ENCODE peak calls at places on chromosomes 12 and 14, in nine cellular contexts. A is frontal cortex; N is stimulated activated CD4-positive, alpha-beta T cell treated with anti-CD3 and anti-CD28 coated beads, Interleukin-1b, Interleukin-23, amount 100 ng/mL, for 48 hours; K is dorsolateral prefrontal cortex; T is adipocyte; C is mesendoderm; V is nephron progenitor cell; X is HEK293T; R is dermis blood vessel endothelial cell. D is an unnamed sample.

GRCh38 chr12:85186236-85186635 is 93.8 kb upstream of the ALX1 start:
- DNase-seq in A (no peak), N (no peak), K (no peak), T (no peak), C (no peak), V (no peak), X (no peak), R (no peak), D (no peak)

GRCh38 chr14:35385042-35385839 is 19.3 kb downstream of the NFKBIA start:
- DNase-seq in A (peak; percentile 55), N (no peak), K (peak; percentile 62), T (peak; percentile 92), C (no peak), V (no peak), X (no peak), R (no peak), D (peak; percentile 94)

GRCh38 chr14:77864580-77864979 is 64.7 kb downstream of the ADCK1 start:
- DNase-seq in A (no peak), N (no peak), K (no peak), T (no peak), C (no peak), V (no peak), X (no peak), R (no peak), D (no peak)

GRCh38 chr12:78403681-78404080 is 460.9 kb upstream of the SYT1 start:
- DNase-seq in A (no peak), N (no peak), K (no peak), T (peak; percentile 46), C (no peak), V (no peak), X (no peak), R (no peak), D (peak; percentile 50)

GRCh38 chr12:75759842-75760260 is 248.4 kb upstream of the KRR1 start:
- DNase-seq in A (no peak), N (no peak), K (no peak), T (peak; percentile 61), C (no peak), V (no peak), X (no peak), R (no peak), D (peak; percentile 86)

GRCh38 chr12:123478762-123479161 is 20.8 kb downstream of the SNRNP35 start:
- DNase-seq in A (peak; percentile 56), N (no peak), K (peak; percentile 67), T (no peak), C (no peak), V (no peak), X (no peak), R (peak; percentile 91), D (peak; percentile 32)

GRCh38 chr14:106318700-106319099 is 792.3 kb downstream of the TMEM121 start:
- DNase-seq in A (no peak), N (peak; percentile 70), K (no peak), T (no peak), C (no peak), V (no peak), X (no peak), R (no peak), D (no peak)

GRCh38 chr12:14393736-14394135 is 28.3 kb downstream of the ATF7IP start:
- DNase-seq in A (no peak), N (no peak), K (no peak), T (no peak), C (no peak), V (no peak), X (no peak), R (peak; percentile 38), D (peak; percentile 46)

GRCh38 chr14:89720741-89721315 is 233.7 kb downstream of the EFCAB11 start:
- DNase-seq in A (no peak), N (peak; percentile 71), K (no peak), T (no peak), C (no peak), V (no peak), X (no peak), R (peak; percentile 12), D (no peak)

GRCh38 chr12:337039-337438 is 52.1 kb downstream of the KDM5A start:
- DNase-seq in A (no peak), N (no peak), K (no peak), T (no peak), C (no peak), V (no peak), X (no peak), R (no peak), D (no peak)

GRCh38 chr14:104869669-104870367 is 4.8 kb downstream of the CEP170B start:
- DNase-seq in A (no peak), N (no peak), K (no peak), T (no peak), C (no peak), V (no peak), X (no peak), R (no peak), D (no peak)

GRCh38 chr14:89625208-89625987 is 208.4 kb upstream of the FOXN3 start:
- DNase-seq in A (no peak), N (no peak), K (no peak), T (no peak), C (no peak), V (no peak), X (no peak), R (peak; percentile 52), D (no peak)

GRCh38 chr12:86513206-86513605 is 257.0 kb upstream of the MGAT4C start:
- DNase-seq in A (no peak), N (no peak), K (no peak), T (peak; percentile 85), C (no peak), V (no peak), X (no peak), R (no peak), D (no peak)

GRCh38 chr14:20327005-20327869 is 5.8 kb downstream of the CCNB1IP1 start:
- DNase-seq in A (peak; percentile 36), N (no peak), K (no peak), T (peak; percentile 90), C (peak; percentile 68), V (no peak), X (peak; percentile 35), R (peak; percentile 82), D (peak; percentile 78)

GRCh38 chr14:77043984-77044485 is 15.5 kb upstream of the IRF2BPL start:
- DNase-seq in A (no peak), N (no peak), K (no peak), T (peak; percentile 46), C (peak; percentile 51), V (no peak), X (no peak), R (no peak), D (peak; percentile 31)

GRCh38 chr12:79183946-79184345 is 319.4 kb downstream of the SYT1 start:
- DNase-seq in A (no peak), N (no peak), K (no peak), T (no peak), C (no peak), V (no peak), X (no peak), R (peak; percentile 95), D (no peak)

GRCh38 chr12:94560416-94561221 is 89.7 kb downstream of the TMCC3 start:
- DNase-seq in A (no peak), N (peak; percentile 44), K (peak; percentile 53), T (peak; percentile 21), C (peak; percentile 81), V (no peak), X (no peak), R (peak; percentile 80), D (peak; percentile 53)

GRCh38 chr14:83548061-83548839 is 1981.7 kb upstream of the FLRT2 start:
- DNase-seq in A (no peak), N (no peak), K (no peak), T (peak; percentile 58), C (peak; percentile 18), V (no peak), X (no peak), R (no peak), D (no peak)

GRCh38 chr14:37230551-37231194 is 32.9 kb downstream of the MIPOL1 start:
- DNase-seq in A (no peak), N (no peak), K (no peak), T (peak; percentile 95), C (peak; percentile 60), V (peak; percentile 18), X (peak; percentile 39), R (peak; percentile 82), D (peak; percentile 87)

GRCh38 chr14:31418440-31418839 is 1.9 kb downstream of the HEATR5A start:
- DNase-seq in A (no peak), N (no peak), K (no peak), T (no peak), C (no peak), V (no peak), X (no peak), R (no peak), D (peak; percentile 7)

GRCh38 chr12:62715086-62715786 is 219.7 kb downstream of the PPM1H start:
- DNase-seq in A (no peak), N (no peak), K (peak; percentile 33), T (no peak), C (no peak), V (peak; percentile 25), X (no peak), R (no peak), D (no peak)

GRCh38 chr12:59620326-59620725 is 24.5 kb downstream of the SLC16A7 start:
- DNase-seq in A (no peak), N (no peak), K (no peak), T (no peak), C (no peak), V (no peak), X (no peak), R (peak; percentile 20), D (no peak)

GRCh38 chr14:65173973-65174693 is 71.8 kb upstream of the MAX start:
- DNase-seq in A (no peak), N (no peak), K (no peak), T (no peak), C (peak; percentile 84), V (peak; percentile 41), X (no peak), R (no peak), D (no peak)

GRCh38 chr14:22606380-22606779 is 8.3 kb downstream of the ABHD4 start:
- DNase-seq in A (no peak), N (no peak), K (no peak), T (no peak), C (no peak), V (no peak), X (no peak), R (no peak), D (no peak)

GRCh38 chr12:122834229-122834920 is 882 bp upstream of the HIP1R start:
- DNase-seq in A (peak; percentile 72), N (no peak), K (peak; percentile 63), T (peak; percentile 82), C (peak; percentile 82), V (peak; percentile 76), X (peak; percentile 54), R (peak; percentile 79), D (peak; percentile 74)

GRCh38 chr12:5988659-5989116 is 43.6 kb upstream of the ANO2 start:
- DNase-seq in A (peak; percentile 36), N (peak; percentile 72), K (peak; percentile 75), T (peak; percentile 90), C (peak; percentile 92), V (peak; percentile 88), X (peak; percentile 85), R (peak; percentile 81), D (peak; percentile 89)

GRCh38 chr12:51127050-51127729 is 43.8 kb upstream of the CSRNP2 start:
- DNase-seq in A (no peak), N (no peak), K (no peak), T (peak; percentile 21), C (peak; percentile 7), V (no peak), X (no peak), R (peak; percentile 9), D (peak; percentile 38)

GRCh38 chr12:14396071-14396470 is 30.6 kb downstream of the ATF7IP start:
- DNase-seq in A (no peak), N (no peak), K (no peak), T (no peak), C (no peak), V (no peak), X (no peak), R (no peak), D (no peak)

GRCh38 chr12:80101126-80101525 is 1.8 kb downstream of the OTOGL start:
- DNase-seq in A (no peak), N (no peak), K (no peak), T (no peak), C (no peak), V (no peak), X (no peak), R (peak; percentile 58), D (peak; percentile 24)

GRCh38 chr12:56953314-56953713 is 4.1 kb downstream of the RDH16 start:
- DNase-seq in A (no peak), N (no peak), K (no peak), T (no peak), C (no peak), V (no peak), X (no peak), R (no peak), D (no peak)

GRCh38 chr12:24138041-24138440 is 188.6 kb upstream of the SOX5 start:
- DNase-seq in A (no peak), N (no peak), K (no peak), T (no peak), C (no peak), V (no peak), X (no peak), R (no peak), D (no peak)

D was measured in GM23248.